ENCODE peak calls at places on chromosomes 7 and 10, in six cellular contexts. One of them, this sample, is unnamed.

GRCh38 chr7:25407053-25407452 is 178.8 kb upstream of the NPVF start:
- DNase-seq in foreskin fibroblast: no peak
- DNase-seq in astrocyte: no peak
- DNase-seq in CD4-positive, alpha-beta memory T cell: no peak
- DNase-seq in aorta: no peak
- DNase-seq in uterus: no peak
- DNase-seq in this sample: no peak

GRCh38 chr10:104328916-104329710 is 9.2 kb downstream of the ITPRIP start:
- DNase-seq in foreskin fibroblast: peak
- DNase-seq in astrocyte: peak
- DNase-seq in CD4-positive, alpha-beta memory T cell: peak
- DNase-seq in aorta: peak
- DNase-seq in uterus: peak
- DNase-seq in this sample: peak

GRCh38 chr7:99422625-99423024 is 13.9 kb downstream of the BUD31 start:
- DNase-seq in foreskin fibroblast: no peak
- DNase-seq in astrocyte: no peak
- DNase-seq in CD4-positive, alpha-beta memory T cell: no peak
- DNase-seq in aorta: no peak
- DNase-seq in uterus: no peak
- DNase-seq in this sample: no peak

GRCh38 chr10:8438603-8439002 is 384.1 kb downstream of the GATA3 start:
- DNase-seq in foreskin fibroblast: no peak
- DNase-seq in astrocyte: no peak
- DNase-seq in CD4-positive, alpha-beta memory T cell: peak
- DNase-seq in aorta: no peak
- DNase-seq in uterus: no peak
- DNase-seq in this sample: peak

GRCh38 chr7:87151002-87151505 is 1.2 kb upstream of the DMTF1 start:
- DNase-seq in foreskin fibroblast: no peak
- DNase-seq in astrocyte: no peak
- DNase-seq in CD4-positive, alpha-beta memory T cell: no peak
- DNase-seq in aorta: no peak
- DNase-seq in uterus: no peak
- DNase-seq in this sample: no peak

GRCh38 chr10:125521721-125522680 is 161.0 kb downstream of the TEX36 start:
- DNase-seq in foreskin fibroblast: no peak
- DNase-seq in astrocyte: no peak
- DNase-seq in CD4-positive, alpha-beta memory T cell: no peak
- DNase-seq in aorta: no peak
- DNase-seq in uterus: no peak
- DNase-seq in this sample: peak

GRCh38 chr10:112520864-112521263 is 73.8 kb downstream of the VTI1A start:
- DNase-seq in foreskin fibroblast: peak
- DNase-seq in astrocyte: no peak
- DNase-seq in CD4-positive, alpha-beta memory T cell: no peak
- DNase-seq in aorta: no peak
- DNase-seq in uterus: no peak
- DNase-seq in this sample: no peak

GRCh38 chr7:139153832-139154231 is 44.3 kb upstream of the ZC3HAV1 start:
- DNase-seq in foreskin fibroblast: peak
- DNase-seq in astrocyte: peak
- DNase-seq in CD4-positive, alpha-beta memory T cell: peak
- DNase-seq in aorta: no peak
- DNase-seq in uterus: no peak
- DNase-seq in this sample: no peak

GRCh38 chr7:103573479-103574058 is 127.6 kb upstream of the SLC26A5 start:
- DNase-seq in foreskin fibroblast: peak
- DNase-seq in astrocyte: peak
- DNase-seq in CD4-positive, alpha-beta memory T cell: peak
- DNase-seq in aorta: no peak
- DNase-seq in uterus: no peak
- DNase-seq in this sample: peak

GRCh38 chr7:2196381-2197378 is 36.1 kb downstream of the MAD1L1 start:
- DNase-seq in foreskin fibroblast: no peak
- DNase-seq in astrocyte: no peak
- DNase-seq in CD4-positive, alpha-beta memory T cell: no peak
- DNase-seq in aorta: no peak
- DNase-seq in uterus: no peak
- DNase-seq in this sample: no peak

GRCh38 chr10:4838743-4839142 is 12.7 kb downstream of the AKR1E2 start:
- DNase-seq in foreskin fibroblast: no peak
- DNase-seq in astrocyte: no peak
- DNase-seq in CD4-positive, alpha-beta memory T cell: no peak
- DNase-seq in aorta: no peak
- DNase-seq in uterus: no peak
- DNase-seq in this sample: no peak

GRCh38 chr10:12699756-12700556 is 301.6 kb downstream of the CCDC3 start:
- DNase-seq in foreskin fibroblast: no peak
- DNase-seq in astrocyte: no peak
- DNase-seq in CD4-positive, alpha-beta memory T cell: no peak
- DNase-seq in aorta: no peak
- DNase-seq in uterus: no peak
- DNase-seq in this sample: no peak

GRCh38 chr10:122802282-122802681 is 43.4 kb downstream of the CUZD1 start:
- DNase-seq in foreskin fibroblast: no peak
- DNase-seq in astrocyte: no peak
- DNase-seq in CD4-positive, alpha-beta memory T cell: no peak
- DNase-seq in aorta: no peak
- DNase-seq in uterus: no peak
- DNase-seq in this sample: no peak

GRCh38 chr10:49035920-49036319 is 79.4 kb downstream of the VSTM4 start:
- DNase-seq in foreskin fibroblast: no peak
- DNase-seq in astrocyte: no peak
- DNase-seq in CD4-positive, alpha-beta memory T cell: no peak
- DNase-seq in aorta: no peak
- DNase-seq in uterus: no peak
- DNase-seq in this sample: no peak

GRCh38 chr7:6057316-6058128 is 26.3 kb downstream of the ANKRD61 start:
- DNase-seq in foreskin fibroblast: no peak
- DNase-seq in astrocyte: no peak
- DNase-seq in CD4-positive, alpha-beta memory T cell: no peak
- DNase-seq in aorta: no peak
- DNase-seq in uterus: no peak
- DNase-seq in this sample: no peak

GRCh38 chr10:79159141-79159619 is 90.4 kb downstream of the ZMIZ1 start:
- DNase-seq in foreskin fibroblast: peak
- DNase-seq in astrocyte: peak
- DNase-seq in CD4-positive, alpha-beta memory T cell: no peak
- DNase-seq in aorta: peak
- DNase-seq in uterus: peak
- DNase-seq in this sample: no peak

GRCh38 chr7:25032774-25033743 is 53.1 kb upstream of the OSBPL3 start:
- DNase-seq in foreskin fibroblast: peak
- DNase-seq in astrocyte: peak
- DNase-seq in CD4-positive, alpha-beta memory T cell: no peak
- DNase-seq in aorta: no peak
- DNase-seq in uterus: no peak
- DNase-seq in this sample: no peak

DNA sequence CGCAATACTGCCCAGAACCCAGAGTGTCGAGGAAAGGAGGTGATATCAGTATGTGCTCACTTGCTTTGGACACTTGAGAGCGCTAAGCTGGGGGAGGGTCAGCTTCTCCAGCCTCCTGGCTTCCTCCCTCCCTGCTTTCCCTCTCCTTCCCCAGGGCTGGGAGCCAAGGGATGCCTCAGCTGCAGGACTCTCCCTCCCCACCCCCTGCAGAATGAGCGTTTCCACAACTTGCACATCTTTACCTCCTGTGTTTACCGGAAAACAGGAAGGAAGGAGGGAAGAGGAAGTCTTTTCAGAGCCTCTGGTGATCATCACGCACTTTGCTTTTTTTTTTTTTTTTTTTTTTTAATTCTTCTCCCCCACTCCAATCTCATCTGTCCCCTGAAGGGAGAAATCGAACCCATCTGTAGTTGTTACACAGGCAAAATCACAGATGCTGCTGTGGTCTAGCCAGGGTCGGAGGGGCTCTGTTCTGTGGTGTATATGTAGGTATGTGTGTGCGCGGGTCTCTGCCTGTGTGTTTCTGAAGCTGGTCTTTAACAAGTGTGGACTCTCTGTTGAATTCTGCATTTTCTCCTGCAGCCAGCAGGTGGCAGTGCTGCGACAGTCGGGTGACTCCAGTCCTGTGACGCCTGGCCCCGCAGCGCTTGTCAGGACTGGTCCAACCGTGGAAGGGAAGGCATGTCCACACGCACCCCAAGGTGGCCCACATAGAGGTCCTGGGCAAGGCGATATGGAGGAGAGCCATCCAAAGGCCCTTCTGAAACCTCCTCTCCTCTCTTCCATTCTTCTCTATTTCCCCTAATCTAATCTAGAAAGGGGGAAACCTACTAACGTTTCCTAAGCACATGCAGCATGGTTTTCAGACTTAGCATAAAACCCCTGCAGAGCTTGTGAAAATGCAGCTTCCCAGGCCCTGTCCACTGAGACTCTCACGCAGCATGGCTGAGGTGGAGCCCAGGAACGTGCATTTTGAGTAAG is 257.6 kb downstream of the PLXNA4 start:
- DNase-seq in foreskin fibroblast: peak
- DNase-seq in astrocyte: peak
- DNase-seq in CD4-positive, alpha-beta memory T cell: peak
- DNase-seq in aorta: peak
- DNase-seq in uterus: peak
- DNase-seq in this sample: peak
- H3K4me3 ChIP-seq in foreskin fibroblast: no peak
- H3K4me3 ChIP-seq in astrocyte: no peak
- H3K4me3 ChIP-seq in CD4-positive, alpha-beta memory T cell: no peak
- H3K4me3 ChIP-seq in aorta: no peak
- H3K4me3 ChIP-seq in uterus: no peak
- H3K4me3 ChIP-seq in this sample: no peak

DNA sequence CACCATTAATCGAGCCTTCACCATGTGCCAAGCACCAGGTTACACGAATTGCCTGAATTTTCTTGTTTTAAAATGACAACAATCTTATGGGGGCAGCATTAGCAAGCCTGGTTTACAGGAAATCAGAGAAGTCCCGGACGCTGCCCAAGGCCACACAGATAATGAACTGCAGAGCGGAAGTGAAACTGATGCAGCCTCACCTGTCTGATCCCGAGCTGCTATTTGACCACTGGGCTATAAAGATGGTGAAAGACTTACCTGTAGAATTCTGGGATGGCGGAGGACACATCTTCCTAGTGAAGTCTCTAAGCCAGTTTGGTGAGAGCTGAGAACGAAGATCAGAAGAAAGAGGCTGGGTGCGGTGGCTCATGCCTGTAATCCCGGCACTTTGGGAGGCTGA is 21.7 kb upstream of the GALNTL5 start:
- DNase-seq in foreskin fibroblast: no peak
- DNase-seq in astrocyte: no peak
- DNase-seq in CD4-positive, alpha-beta memory T cell: no peak
- DNase-seq in aorta: no peak
- DNase-seq in uterus: no peak
- DNase-seq in this sample: no peak
- H3K4me3 ChIP-seq in foreskin fibroblast: no peak
- H3K4me3 ChIP-seq in astrocyte: no peak
- H3K4me3 ChIP-seq in CD4-positive, alpha-beta memory T cell: no peak
- H3K4me3 ChIP-seq in aorta: no peak
- H3K4me3 ChIP-seq in uterus: no peak
- H3K4me3 ChIP-seq in this sample: no peak

GRCh38 chr10:89644967-89645741 is at the start of gene PANK1:
- DNase-seq in foreskin fibroblast: peak
- DNase-seq in astrocyte: peak
- DNase-seq in CD4-positive, alpha-beta memory T cell: peak
- DNase-seq in aorta: peak
- DNase-seq in uterus: peak
- DNase-seq in this sample: peak

GRCh38 chr10:89643812-89644690 is 991 bp downstream of the PANK1 start:
- DNase-seq in foreskin fibroblast: peak
- DNase-seq in astrocyte: peak
- DNase-seq in CD4-positive, alpha-beta memory T cell: peak
- DNase-seq in aorta: peak
- DNase-seq in uterus: peak
- DNase-seq in this sample: peak

GRCh38 chr10:89646833-89647570 is 2.0 kb upstream of the PANK1 start:
- DNase-seq in foreskin fibroblast: peak
- DNase-seq in astrocyte: no peak
- DNase-seq in CD4-positive, alpha-beta memory T cell: no peak
- DNase-seq in aorta: no peak
- DNase-seq in uterus: no peak
- DNase-seq in this sample: no peak

GRCh38 chr10:89644691-89644966 is 413 bp downstream of the PANK1 start:
- DNase-seq in foreskin fibroblast: no peak
- DNase-seq in astrocyte: no peak
- DNase-seq in CD4-positive, alpha-beta memory T cell: peak
- DNase-seq in aorta: no peak
- DNase-seq in uterus: no peak
- DNase-seq in this sample: no peak

DNA sequence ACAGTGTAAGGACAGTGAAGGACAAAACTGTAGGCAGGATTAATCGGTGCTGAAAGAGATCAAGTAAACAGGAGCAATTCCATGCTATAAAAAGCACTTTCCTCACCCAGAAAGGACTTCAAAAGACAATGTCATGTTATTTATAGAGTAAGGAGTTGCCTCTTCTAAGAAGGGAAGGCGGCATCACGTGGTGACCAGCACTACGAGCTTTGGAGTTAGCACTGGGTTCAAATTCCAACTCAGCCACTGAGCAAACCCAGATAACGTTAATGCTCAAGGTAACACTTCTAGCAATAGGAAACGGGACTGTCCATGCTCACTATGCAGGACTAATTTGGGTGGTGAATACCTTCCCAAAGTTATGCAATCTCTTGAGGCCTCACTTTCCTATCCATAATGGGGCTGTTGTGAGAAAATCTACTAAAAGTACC is 715 bp upstream of the PANK1 start:
- DNase-seq in foreskin fibroblast: no peak
- DNase-seq in astrocyte: no peak
- DNase-seq in CD4-positive, alpha-beta memory T cell: no peak
- DNase-seq in aorta: no peak
- DNase-seq in uterus: no peak
- DNase-seq in this sample: no peak
- H3K4me3 ChIP-seq in foreskin fibroblast: peak
- H3K4me3 ChIP-seq in astrocyte: peak
- H3K4me3 ChIP-seq in CD4-positive, alpha-beta memory T cell: no peak
- H3K4me3 ChIP-seq in aorta: peak
- H3K4me3 ChIP-seq in uterus: peak
- H3K4me3 ChIP-seq in this sample: peak

GRCh38 chr10:71178880-71179279 is 33.5 kb upstream of the UNC5B start:
- DNase-seq in foreskin fibroblast: no peak
- DNase-seq in astrocyte: no peak
- DNase-seq in CD4-positive, alpha-beta memory T cell: no peak
- DNase-seq in aorta: no peak
- DNase-seq in uterus: no peak
- DNase-seq in this sample: no peak

GRCh38 chr10:71179382-71179781 is 33.0 kb upstream of the UNC5B start:
- DNase-seq in foreskin fibroblast: no peak
- DNase-seq in astrocyte: no peak
- DNase-seq in CD4-positive, alpha-beta memory T cell: no peak
- DNase-seq in aorta: no peak
- DNase-seq in uterus: no peak
- DNase-seq in this sample: no peak

DNA sequence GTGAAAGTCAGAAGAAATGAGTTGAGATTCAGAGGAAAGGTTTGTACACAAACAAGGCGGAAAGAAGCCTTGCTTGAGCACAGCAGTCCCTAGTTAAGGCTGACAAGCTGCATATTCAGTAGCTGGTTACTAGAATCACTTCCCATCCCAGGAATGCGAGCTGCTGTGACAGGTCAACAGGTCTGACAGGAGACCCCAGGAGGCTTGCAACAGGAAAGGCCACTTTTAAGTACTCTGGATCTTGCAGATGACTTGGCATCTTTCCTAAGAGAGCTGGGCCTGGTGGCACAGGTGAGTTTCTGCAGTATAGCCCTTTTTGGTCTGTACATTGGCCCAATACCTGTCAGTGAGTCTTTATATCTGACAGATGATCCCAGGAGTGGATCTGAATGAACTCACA is 35.7 kb upstream of the UNC5B start:
- DNase-seq in foreskin fibroblast: no peak
- DNase-seq in astrocyte: no peak
- DNase-seq in CD4-positive, alpha-beta memory T cell: no peak
- DNase-seq in aorta: no peak
- DNase-seq in uterus: no peak
- DNase-seq in this sample: no peak
- H3K4me3 ChIP-seq in foreskin fibroblast: no peak
- H3K4me3 ChIP-seq in astrocyte: no peak
- H3K4me3 ChIP-seq in CD4-positive, alpha-beta memory T cell: no peak
- H3K4me3 ChIP-seq in aorta: no peak
- H3K4me3 ChIP-seq in uterus: no peak
- H3K4me3 ChIP-seq in this sample: no peak